ENCODE peak calls at places on chromosomes 3 and 15, in eight cellular contexts. N is colonic mucosa, R is AG04450, G is EH, U is transverse colon, J is cerebellar cortex, I is fibroblast of lung, M is neural progenitor cell. X is an unnamed sample.

GRCh38 chr3:36714343-36714742 is 50.0 kb downstream of the DCLK3 start:
- DNase-seq in I (peak), G (peak), M (no peak), N (no peak), R (no peak), U (no peak), J (no peak), X (no peak)

GRCh38 chr3:23519548-23520208 is 286.1 kb upstream of the UBE2E1 start:
- DNase-seq in J (no peak), R (no peak), M (no peak), U (no peak), N (no peak), G (no peak), I (no peak), X (no peak)

GRCh38 chr15:50128266-50128665 is 9.2 kb upstream of the ATP8B4 start:
- DNase-seq in R (no peak), M (no peak), U (peak), G (peak), I (no peak), N (peak), J (no peak), X (no peak)

GRCh38 chr3:103295974-103296570 is 861.3 kb downstream of the ZPLD1 start:
- DNase-seq in N (no peak), G (peak), I (peak), U (no peak), M (peak), J (peak), R (no peak), X (no peak)

GRCh38 chr3:12968541-12968940 is 104.7 kb downstream of the IQSEC1 start:
- DNase-seq in U (no peak), J (no peak), N (no peak), R (no peak), I (no peak), M (no peak), G (no peak), X (no peak)

GRCh38 chr15:33131880-33132279 is 62.6 kb downstream of the FMN1 start:
- DNase-seq in I (peak), R (no peak), U (no peak), G (peak), J (no peak), M (no peak), N (no peak), X (no peak)

GRCh38 chr3:33751320-33751719 is 33.3 kb upstream of the CLASP2 start:
- DNase-seq in U (no peak), R (no peak), M (no peak), N (no peak), I (no peak), J (no peak), G (no peak), X (no peak)

GRCh38 chr15:71080705-71081104 is 34.6 kb upstream of the THSD4 start:
- DNase-seq in N (no peak), J (no peak), U (no peak), R (peak), I (peak), G (peak), M (no peak), X (no peak)

GRCh38 chr3:29515451-29515850 is 234.6 kb downstream of the RBMS3 start:
- DNase-seq in G (peak), R (no peak), N (no peak), U (no peak), M (no peak), J (no peak), I (peak), X (no peak)

GRCh38 chr3:4750306-4751056 is 228.8 kb upstream of the BHLHE40 start:
- DNase-seq in R (no peak), N (no peak), M (peak), G (peak), U (no peak), I (peak), J (peak), X (peak)

GRCh38 chr3:17802993-17803392 is 60.6 kb upstream of the TBC1D5 start:
- DNase-seq in G (no peak), R (no peak), N (no peak), U (no peak), M (no peak), J (no peak), I (no peak), X (no peak)

GRCh38 chr3:5078151-5078550 is 43.9 kb upstream of the ARL8B start:
- DNase-seq in I (peak), J (no peak), M (no peak), U (no peak), G (peak), N (no peak), R (peak), X (no peak)

GRCh38 chr3:114569186-114569585 is 275.4 kb downstream of the TIGIT start:
- DNase-seq in M (no peak), R (no peak), J (no peak), G (peak), N (no peak), I (peak), U (no peak), X (no peak)

GRCh38 chr3:88707837-88708236 is 399.6 kb upstream of the EPHA3 start:
- DNase-seq in G (no peak), J (no peak), N (no peak), R (no peak), I (no peak), U (no peak), M (no peak), X (no peak)

GRCh38 chr3:50177346-50177745 is 14.1 kb upstream of the GNAT1 start:
- DNase-seq in I (no peak), G (no peak), M (no peak), R (no peak), U (no peak), N (peak), J (no peak), X (no peak)

GRCh38 chr3:171566803-171567422 is 106.7 kb upstream of the TNIK start:
- DNase-seq in N (no peak), U (no peak), I (peak), R (peak), J (peak), M (peak), G (peak), X (peak)

GRCh38 chr3:81726132-81726531 is 35.3 kb downstream of the GBE1 start:
- DNase-seq in I (peak), G (peak), M (no peak), R (no peak), U (no peak), J (no peak), N (no peak), X (no peak)

GRCh38 chr15:44435893-44436667 is 8.7 kb downstream of the CTDSPL2 start:
- DNase-seq in J (no peak), R (no peak), M (no peak), N (no peak), U (no peak), G (peak), I (peak), X (no peak)

GRCh38 chr3:159536876-159537275 is 451.8 kb upstream of the IL12A start:
- DNase-seq in G (no peak), M (no peak), N (no peak), I (no peak), J (no peak), U (no peak), R (no peak), X (no peak)

GRCh38 chr3:166446291-166446690 is 609.1 kb upstream of the BCHE start:
- DNase-seq in U (no peak), G (no peak), J (no peak), N (no peak), M (no peak), I (peak), R (peak), X (no peak)

GRCh38 chr15:63968122-63968524 is 78.2 kb downstream of the DAPK2 start:
- DNase-seq in N (peak), U (peak), R (no peak), J (peak), G (no peak), M (no peak), I (no peak), X (no peak)

GRCh38 chr15:73873889-73874511 is 636 bp downstream of the TBC1D21 start:
- DNase-seq in J (peak), M (peak), U (no peak), R (peak), G (peak), N (peak), I (peak), X (no peak)

GRCh38 chr3:157145566-157145965 is 14.4 kb downstream of the CCNL1 start:
- DNase-seq in U (no peak), I (peak), R (no peak), G (peak), N (no peak), J (peak), M (no peak), X (no peak)

GRCh38 chr3:108437439-108437838 is 73.0 kb downstream of the MYH15 start:
- DNase-seq in U (peak), M (no peak), N (peak), J (no peak), G (no peak), I (no peak), R (no peak), X (no peak)

GRCh38 chr3:61252836-61253235 is 1.6 kb upstream of the FHIT start:
- DNase-seq in N (no peak), M (no peak), G (no peak), J (no peak), R (no peak), I (no peak), U (no peak), X (no peak)

GRCh38 chr3:178513539-178514410 is 22.5 kb upstream of the KCNMB2 start:
- DNase-seq in N (no peak), M (no peak), G (peak), J (no peak), I (no peak), R (no peak), U (no peak), X (no peak)